ENCODE peak calls at places on chromosomes 6 and 20, in ten cellular contexts. One of them, this sample, is unnamed. For H3K27me3, the result is how much of the 10 kb centered on the place peaks cover.

GRCh38 chr6:70221025-70221714 is 81.7 kb downstream of the COL9A1 start:
- DNase-seq in cardiac muscle cell: peak
- DNase-seq in CD4-positive, CD25-positive, alpha-beta regulatory T cell: peak
- DNase-seq in IMR-90: peak
- DNase-seq in heart right ventricle: no peak
- DNase-seq in CD8-positive, alpha-beta T cell: no peak
- DNase-seq in upper lobe of right lung: no peak
- DNase-seq in ovary: no peak
- DNase-seq in Peyer's patch: no peak
- DNase-seq in aorta: no peak
- DNase-seq in this sample: no peak

GRCh38 chr6:122623279-122623678 is 13.1 kb downstream of the PKIB start:
- DNase-seq in cardiac muscle cell: no peak
- DNase-seq in CD4-positive, CD25-positive, alpha-beta regulatory T cell: no peak
- DNase-seq in IMR-90: no peak
- DNase-seq in heart right ventricle: no peak
- DNase-seq in CD8-positive, alpha-beta T cell: no peak
- DNase-seq in upper lobe of right lung: no peak
- DNase-seq in ovary: no peak
- DNase-seq in Peyer's patch: no peak
- DNase-seq in aorta: no peak
- DNase-seq in this sample: no peak

GRCh38 chr6:104943781-104944180 is 13.1 kb upstream of the LIN28B start:
- DNase-seq in cardiac muscle cell: peak
- DNase-seq in CD4-positive, CD25-positive, alpha-beta regulatory T cell: no peak
- DNase-seq in IMR-90: peak
- DNase-seq in heart right ventricle: no peak
- DNase-seq in CD8-positive, alpha-beta T cell: no peak
- DNase-seq in upper lobe of right lung: no peak
- DNase-seq in ovary: no peak
- DNase-seq in Peyer's patch: no peak
- DNase-seq in aorta: no peak
- DNase-seq in this sample: no peak

GRCh38 chr6:18042536-18043145 is 55.2 kb upstream of the KIF13A start:
- DNase-seq in cardiac muscle cell: no peak
- DNase-seq in CD4-positive, CD25-positive, alpha-beta regulatory T cell: no peak
- DNase-seq in IMR-90: no peak
- DNase-seq in heart right ventricle: no peak
- DNase-seq in CD8-positive, alpha-beta T cell: no peak
- DNase-seq in upper lobe of right lung: no peak
- DNase-seq in ovary: no peak
- DNase-seq in Peyer's patch: no peak
- DNase-seq in aorta: no peak
- DNase-seq in this sample: no peak

GRCh38 chr6:6538301-6538700 is 50.2 kb upstream of the LY86 start:
- DNase-seq in cardiac muscle cell: no peak
- DNase-seq in CD4-positive, CD25-positive, alpha-beta regulatory T cell: no peak
- DNase-seq in IMR-90: no peak
- DNase-seq in heart right ventricle: no peak
- DNase-seq in CD8-positive, alpha-beta T cell: no peak
- DNase-seq in upper lobe of right lung: no peak
- DNase-seq in ovary: no peak
- DNase-seq in Peyer's patch: no peak
- DNase-seq in aorta: peak
- DNase-seq in this sample: no peak

GRCh38 chr6:39381535-39382140 is 59.1 kb upstream of the KCNK16 start:
- DNase-seq in cardiac muscle cell: no peak
- DNase-seq in CD4-positive, CD25-positive, alpha-beta regulatory T cell: no peak
- DNase-seq in IMR-90: no peak
- DNase-seq in heart right ventricle: no peak
- DNase-seq in CD8-positive, alpha-beta T cell: no peak
- DNase-seq in upper lobe of right lung: no peak
- DNase-seq in ovary: no peak
- DNase-seq in Peyer's patch: no peak
- DNase-seq in aorta: no peak
- DNase-seq in this sample: no peak

GRCh38 chr6:118356686-118357085 is 191.4 kb upstream of the PLN start:
- DNase-seq in cardiac muscle cell: no peak
- DNase-seq in CD4-positive, CD25-positive, alpha-beta regulatory T cell: no peak
- DNase-seq in IMR-90: no peak
- DNase-seq in heart right ventricle: no peak
- DNase-seq in CD8-positive, alpha-beta T cell: no peak
- DNase-seq in upper lobe of right lung: no peak
- DNase-seq in ovary: no peak
- DNase-seq in Peyer's patch: no peak
- DNase-seq in aorta: no peak
- DNase-seq in this sample: no peak

GRCh38 chr20:3282271-3283221 is 43.6 kb upstream of the SLC4A11 start:
- DNase-seq in cardiac muscle cell: no peak
- DNase-seq in CD4-positive, CD25-positive, alpha-beta regulatory T cell: no peak
- DNase-seq in IMR-90: no peak
- DNase-seq in heart right ventricle: no peak
- DNase-seq in CD8-positive, alpha-beta T cell: no peak
- DNase-seq in upper lobe of right lung: no peak
- DNase-seq in ovary: no peak
- DNase-seq in Peyer's patch: no peak
- DNase-seq in aorta: no peak
- DNase-seq in this sample: no peak

GRCh38 chr20:57811373-57812020 is 101.7 kb upstream of the PMEPA1 start:
- DNase-seq in cardiac muscle cell: no peak
- DNase-seq in CD4-positive, CD25-positive, alpha-beta regulatory T cell: no peak
- DNase-seq in IMR-90: no peak
- DNase-seq in heart right ventricle: no peak
- DNase-seq in CD8-positive, alpha-beta T cell: no peak
- DNase-seq in upper lobe of right lung: peak
- DNase-seq in ovary: no peak
- DNase-seq in Peyer's patch: no peak
- DNase-seq in aorta: no peak
- DNase-seq in this sample: no peak

GRCh38 chr20:57814529-57814928 is 104.7 kb upstream of the PMEPA1 start:
- DNase-seq in cardiac muscle cell: no peak
- DNase-seq in CD4-positive, CD25-positive, alpha-beta regulatory T cell: no peak
- DNase-seq in IMR-90: no peak
- DNase-seq in heart right ventricle: no peak
- DNase-seq in CD8-positive, alpha-beta T cell: no peak
- DNase-seq in upper lobe of right lung: peak
- DNase-seq in ovary: no peak
- DNase-seq in Peyer's patch: no peak
- DNase-seq in aorta: no peak
- DNase-seq in this sample: no peak

GRCh38 chr20:57809661-57810172 is 99.9 kb upstream of the PMEPA1 start:
- DNase-seq in cardiac muscle cell: no peak
- DNase-seq in CD4-positive, CD25-positive, alpha-beta regulatory T cell: no peak
- DNase-seq in IMR-90: no peak
- DNase-seq in heart right ventricle: peak
- DNase-seq in CD8-positive, alpha-beta T cell: no peak
- DNase-seq in upper lobe of right lung: peak
- DNase-seq in ovary: no peak
- DNase-seq in Peyer's patch: no peak
- DNase-seq in aorta: no peak
- DNase-seq in this sample: no peak

GRCh38 chr20:57810511-57811372 is 100.9 kb upstream of the PMEPA1 start:
- DNase-seq in cardiac muscle cell: no peak
- DNase-seq in CD4-positive, CD25-positive, alpha-beta regulatory T cell: no peak
- DNase-seq in IMR-90: no peak
- DNase-seq in heart right ventricle: no peak
- DNase-seq in CD8-positive, alpha-beta T cell: no peak
- DNase-seq in upper lobe of right lung: peak
- DNase-seq in ovary: no peak
- DNase-seq in Peyer's patch: no peak
- DNase-seq in aorta: no peak
- DNase-seq in this sample: no peak

GRCh38 chr20:57813870-57814269 is 104.1 kb upstream of the PMEPA1 start:
- DNase-seq in cardiac muscle cell: no peak
- DNase-seq in CD4-positive, CD25-positive, alpha-beta regulatory T cell: no peak
- DNase-seq in IMR-90: no peak
- DNase-seq in heart right ventricle: no peak
- DNase-seq in CD8-positive, alpha-beta T cell: no peak
- DNase-seq in upper lobe of right lung: no peak
- DNase-seq in ovary: no peak
- DNase-seq in Peyer's patch: no peak
- DNase-seq in aorta: no peak
- DNase-seq in this sample: no peak
- H3K27me3 ChIP-seq in cardiac muscle cell: under half
- H3K27me3 ChIP-seq in CD4-positive, CD25-positive, alpha-beta regulatory T cell: under half
- H3K27me3 ChIP-seq in IMR-90: under half
- H3K27me3 ChIP-seq in heart right ventricle: under half
- H3K27me3 ChIP-seq in CD8-positive, alpha-beta T cell: under half
- H3K27me3 ChIP-seq in upper lobe of right lung: under half
- H3K27me3 ChIP-seq in ovary: under half
- H3K27me3 ChIP-seq in Peyer's patch: under half
- H3K27me3 ChIP-seq in aorta: under half
- H3K27me3 ChIP-seq in this sample: under half

GRCh38 chr20:63128367-63128766 is 87.6 kb downstream of the YTHDF1 start:
- DNase-seq in cardiac muscle cell: no peak
- DNase-seq in CD4-positive, CD25-positive, alpha-beta regulatory T cell: no peak
- DNase-seq in IMR-90: no peak
- DNase-seq in heart right ventricle: peak
- DNase-seq in CD8-positive, alpha-beta T cell: no peak
- DNase-seq in upper lobe of right lung: peak
- DNase-seq in ovary: no peak
- DNase-seq in Peyer's patch: no peak
- DNase-seq in aorta: peak
- DNase-seq in this sample: no peak

GRCh38 chr20:63129991-63130653 is 85.8 kb downstream of the YTHDF1 start:
- DNase-seq in cardiac muscle cell: peak
- DNase-seq in CD4-positive, CD25-positive, alpha-beta regulatory T cell: no peak
- DNase-seq in IMR-90: no peak
- DNase-seq in heart right ventricle: peak
- DNase-seq in CD8-positive, alpha-beta T cell: no peak
- DNase-seq in upper lobe of right lung: peak
- DNase-seq in ovary: no peak
- DNase-seq in Peyer's patch: no peak
- DNase-seq in aorta: peak
- DNase-seq in this sample: no peak

GRCh38 chr20:63130654-63131577 is 85.0 kb downstream of the YTHDF1 start:
- DNase-seq in cardiac muscle cell: no peak
- DNase-seq in CD4-positive, CD25-positive, alpha-beta regulatory T cell: no peak
- DNase-seq in IMR-90: no peak
- DNase-seq in heart right ventricle: peak
- DNase-seq in CD8-positive, alpha-beta T cell: no peak
- DNase-seq in upper lobe of right lung: peak
- DNase-seq in ovary: no peak
- DNase-seq in Peyer's patch: no peak
- DNase-seq in aorta: peak
- DNase-seq in this sample: no peak

GRCh38 chr20:63128956-63129355 is 87.0 kb downstream of the YTHDF1 start:
- DNase-seq in cardiac muscle cell: no peak
- DNase-seq in CD4-positive, CD25-positive, alpha-beta regulatory T cell: no peak
- DNase-seq in IMR-90: no peak
- DNase-seq in heart right ventricle: peak
- DNase-seq in CD8-positive, alpha-beta T cell: no peak
- DNase-seq in upper lobe of right lung: peak
- DNase-seq in ovary: no peak
- DNase-seq in Peyer's patch: no peak
- DNase-seq in aorta: peak
- DNase-seq in this sample: no peak

DNA sequence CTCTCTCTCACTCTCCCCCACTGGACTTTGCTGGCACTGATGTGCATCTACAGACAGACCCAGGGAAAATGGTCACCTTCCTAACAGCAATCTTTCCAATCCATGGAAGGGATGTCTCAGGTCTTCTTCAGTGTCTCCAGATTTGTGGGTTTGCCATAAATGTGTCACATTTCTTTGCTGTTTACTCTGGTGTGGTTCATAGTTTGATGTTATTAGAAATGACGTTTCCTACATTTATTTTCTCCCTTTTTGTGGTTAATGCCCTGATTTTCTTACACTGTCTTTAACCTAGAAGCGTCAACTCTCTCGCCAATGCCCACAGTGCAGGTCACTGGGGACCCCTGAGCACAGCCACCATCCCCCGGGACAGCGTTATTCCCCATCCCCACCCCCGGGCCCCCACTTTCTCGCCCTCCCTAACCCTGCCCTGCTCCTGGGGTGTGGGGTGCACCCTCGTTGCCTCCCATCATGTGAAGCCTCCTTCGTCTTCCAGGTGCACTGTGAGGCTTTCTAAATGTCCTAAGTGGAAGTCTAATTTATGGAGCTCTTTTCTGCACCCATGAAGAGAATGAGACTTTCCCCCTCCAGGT is 86.5 kb downstream of the YTHDF1 start:
- DNase-seq in cardiac muscle cell: no peak
- DNase-seq in CD4-positive, CD25-positive, alpha-beta regulatory T cell: no peak
- DNase-seq in IMR-90: no peak
- DNase-seq in heart right ventricle: peak
- DNase-seq in CD8-positive, alpha-beta T cell: no peak
- DNase-seq in upper lobe of right lung: peak
- DNase-seq in ovary: no peak
- DNase-seq in Peyer's patch: no peak
- DNase-seq in aorta: peak
- DNase-seq in this sample: no peak
- H3K27me3 ChIP-seq in cardiac muscle cell: half or more
- H3K27me3 ChIP-seq in CD4-positive, CD25-positive, alpha-beta regulatory T cell: under half
- H3K27me3 ChIP-seq in IMR-90: under half
- H3K27me3 ChIP-seq in heart right ventricle: half or more
- H3K27me3 ChIP-seq in CD8-positive, alpha-beta T cell: under half
- H3K27me3 ChIP-seq in upper lobe of right lung: under half
- H3K27me3 ChIP-seq in ovary: under half
- H3K27me3 ChIP-seq in Peyer's patch: under half
- H3K27me3 ChIP-seq in aorta: under half
- H3K27me3 ChIP-seq in this sample: under half

GRCh38 chr6:149990672-149991402 is 27.1 kb downstream of the ULBP1 start:
- DNase-seq in cardiac muscle cell: no peak
- DNase-seq in CD4-positive, CD25-positive, alpha-beta regulatory T cell: peak
- DNase-seq in IMR-90: no peak
- DNase-seq in heart right ventricle: no peak
- DNase-seq in CD8-positive, alpha-beta T cell: no peak
- DNase-seq in upper lobe of right lung: no peak
- DNase-seq in ovary: no peak
- DNase-seq in Peyer's patch: peak
- DNase-seq in aorta: no peak
- DNase-seq in this sample: peak

GRCh38 chr6:149987602-149988107 is 23.9 kb downstream of the ULBP1 start:
- DNase-seq in cardiac muscle cell: no peak
- DNase-seq in CD4-positive, CD25-positive, alpha-beta regulatory T cell: no peak
- DNase-seq in IMR-90: no peak
- DNase-seq in heart right ventricle: no peak
- DNase-seq in CD8-positive, alpha-beta T cell: no peak
- DNase-seq in upper lobe of right lung: no peak
- DNase-seq in ovary: no peak
- DNase-seq in Peyer's patch: no peak
- DNase-seq in aorta: no peak
- DNase-seq in this sample: no peak

GRCh38 chr6:149990109-149990671 is 26.4 kb downstream of the ULBP1 start:
- DNase-seq in cardiac muscle cell: no peak
- DNase-seq in CD4-positive, CD25-positive, alpha-beta regulatory T cell: no peak
- DNase-seq in IMR-90: no peak
- DNase-seq in heart right ventricle: no peak
- DNase-seq in CD8-positive, alpha-beta T cell: no peak
- DNase-seq in upper lobe of right lung: no peak
- DNase-seq in ovary: no peak
- DNase-seq in Peyer's patch: no peak
- DNase-seq in aorta: no peak
- DNase-seq in this sample: no peak

GRCh38 chr6:149991838-149992237 is 28.1 kb downstream of the ULBP1 start:
- DNase-seq in cardiac muscle cell: no peak
- DNase-seq in CD4-positive, CD25-positive, alpha-beta regulatory T cell: no peak
- DNase-seq in IMR-90: no peak
- DNase-seq in heart right ventricle: no peak
- DNase-seq in CD8-positive, alpha-beta T cell: no peak
- DNase-seq in upper lobe of right lung: no peak
- DNase-seq in ovary: no peak
- DNase-seq in Peyer's patch: no peak
- DNase-seq in aorta: no peak
- DNase-seq in this sample: no peak

GRCh38 chr6:149988550-149989336 is 25.0 kb downstream of the ULBP1 start:
- DNase-seq in cardiac muscle cell: no peak
- DNase-seq in CD4-positive, CD25-positive, alpha-beta regulatory T cell: no peak
- DNase-seq in IMR-90: no peak
- DNase-seq in heart right ventricle: no peak
- DNase-seq in CD8-positive, alpha-beta T cell: no peak
- DNase-seq in upper lobe of right lung: no peak
- DNase-seq in ovary: no peak
- DNase-seq in Peyer's patch: no peak
- DNase-seq in aorta: no peak
- DNase-seq in this sample: no peak
- H3K27me3 ChIP-seq in cardiac muscle cell: half or more
- H3K27me3 ChIP-seq in CD4-positive, CD25-positive, alpha-beta regulatory T cell: half or more
- H3K27me3 ChIP-seq in IMR-90: half or more
- H3K27me3 ChIP-seq in heart right ventricle: half or more
- H3K27me3 ChIP-seq in CD8-positive, alpha-beta T cell: under half
- H3K27me3 ChIP-seq in upper lobe of right lung: half or more
- H3K27me3 ChIP-seq in ovary: under half
- H3K27me3 ChIP-seq in Peyer's patch: half or more
- H3K27me3 ChIP-seq in aorta: under half
- H3K27me3 ChIP-seq in this sample: half or more

GRCh38 chr20:1490643-1491042 is 577 bp downstream of the SIRPB2 start:
- DNase-seq in cardiac muscle cell: no peak
- DNase-seq in CD4-positive, CD25-positive, alpha-beta regulatory T cell: no peak
- DNase-seq in IMR-90: no peak
- DNase-seq in heart right ventricle: no peak
- DNase-seq in CD8-positive, alpha-beta T cell: no peak
- DNase-seq in upper lobe of right lung: no peak
- DNase-seq in ovary: no peak
- DNase-seq in Peyer's patch: no peak
- DNase-seq in aorta: no peak
- DNase-seq in this sample: no peak
- H3K27me3 ChIP-seq in cardiac muscle cell: under half
- H3K27me3 ChIP-seq in CD4-positive, CD25-positive, alpha-beta regulatory T cell: under half
- H3K27me3 ChIP-seq in IMR-90: under half
- H3K27me3 ChIP-seq in heart right ventricle: under half
- H3K27me3 ChIP-seq in CD8-positive, alpha-beta T cell: under half
- H3K27me3 ChIP-seq in upper lobe of right lung: under half
- H3K27me3 ChIP-seq in ovary: under half
- H3K27me3 ChIP-seq in Peyer's patch: under half
- H3K27me3 ChIP-seq in aorta: under half
- H3K27me3 ChIP-seq in this sample: under half